ENCODE peak calls at places on chromosomes 1 and 21, in seven cellular contexts. One of them, this sample, is unnamed.

GRCh38 chr1:170670751-170671628 is 7.1 kb downstream of the PRRX1 start:
- DNase-seq in IMR-90: peak
- DNase-seq in H9: peak
- DNase-seq in neuronal stem cell: no peak
- DNase-seq in mesenchymal stem cell: no peak
- DNase-seq in H1: peak
- DNase-seq in trophoblast cell: peak
- DNase-seq in this sample: peak

GRCh38 chr1:233668725-233669294 is 54.9 kb downstream of the KCNK1 start:
- DNase-seq in IMR-90: peak
- DNase-seq in H9: no peak
- DNase-seq in neuronal stem cell: no peak
- DNase-seq in mesenchymal stem cell: no peak
- DNase-seq in H1: no peak
- DNase-seq in trophoblast cell: peak
- DNase-seq in this sample: no peak

GRCh38 chr1:59580257-59580656 is 234.5 kb upstream of the HOOK1 start:
- DNase-seq in IMR-90: no peak
- DNase-seq in H9: no peak
- DNase-seq in neuronal stem cell: no peak
- DNase-seq in mesenchymal stem cell: no peak
- DNase-seq in H1: no peak
- DNase-seq in trophoblast cell: no peak
- DNase-seq in this sample: no peak

GRCh38 chr1:96559707-96560588 is 161.6 kb upstream of the PTBP2 start:
- DNase-seq in IMR-90: peak
- DNase-seq in H9: no peak
- DNase-seq in neuronal stem cell: no peak
- DNase-seq in mesenchymal stem cell: peak
- DNase-seq in H1: no peak
- DNase-seq in trophoblast cell: peak
- DNase-seq in this sample: peak

GRCh38 chr1:11746795-11747487 is 11.0 kb downstream of the AGTRAP start:
- DNase-seq in IMR-90: no peak
- DNase-seq in H9: no peak
- DNase-seq in neuronal stem cell: no peak
- DNase-seq in mesenchymal stem cell: no peak
- DNase-seq in H1: no peak
- DNase-seq in trophoblast cell: no peak
- DNase-seq in this sample: no peak

GRCh38 chr1:110340207-110340468 is 961 bp downstream of the RBM15 start:
- DNase-seq in IMR-90: no peak
- DNase-seq in H9: peak
- DNase-seq in neuronal stem cell: no peak
- DNase-seq in mesenchymal stem cell: no peak
- DNase-seq in H1: no peak
- DNase-seq in trophoblast cell: no peak
- DNase-seq in this sample: no peak

GRCh38 chr21:20396798-20397197 is 601.4 kb upstream of the NCAM2 start:
- DNase-seq in IMR-90: no peak
- DNase-seq in H9: no peak
- DNase-seq in neuronal stem cell: no peak
- DNase-seq in mesenchymal stem cell: no peak
- DNase-seq in H1: no peak
- DNase-seq in trophoblast cell: no peak
- DNase-seq in this sample: no peak

GRCh38 chr1:50462964-50463363 is 39.7 kb upstream of the DMRTA2 start:
- DNase-seq in IMR-90: no peak
- DNase-seq in H9: no peak
- DNase-seq in neuronal stem cell: no peak
- DNase-seq in mesenchymal stem cell: no peak
- DNase-seq in H1: no peak
- DNase-seq in trophoblast cell: no peak
- DNase-seq in this sample: no peak

GRCh38 chr1:153860285-153860684 is 62.5 kb downstream of the GATAD2B start:
- DNase-seq in IMR-90: no peak
- DNase-seq in H9: no peak
- DNase-seq in neuronal stem cell: no peak
- DNase-seq in mesenchymal stem cell: no peak
- DNase-seq in H1: no peak
- DNase-seq in trophoblast cell: no peak
- DNase-seq in this sample: no peak

GRCh38 chr1:153869486-153869885 is 53.3 kb downstream of the GATAD2B start:
- DNase-seq in IMR-90: no peak
- DNase-seq in H9: no peak
- DNase-seq in neuronal stem cell: no peak
- DNase-seq in mesenchymal stem cell: no peak
- DNase-seq in H1: no peak
- DNase-seq in trophoblast cell: no peak
- DNase-seq in this sample: no peak

GRCh38 chr1:153866045-153866850 is 56.5 kb downstream of the GATAD2B start:
- DNase-seq in IMR-90: peak
- DNase-seq in H9: no peak
- DNase-seq in neuronal stem cell: no peak
- DNase-seq in mesenchymal stem cell: peak
- DNase-seq in H1: no peak
- DNase-seq in trophoblast cell: no peak
- DNase-seq in this sample: no peak
- H3K4ac ChIP-seq in IMR-90: no peak
- H3K4ac ChIP-seq in H9: no peak
- H3K4ac ChIP-seq in neuronal stem cell: no peak
- H3K4ac ChIP-seq in mesenchymal stem cell: no peak
- H3K4ac ChIP-seq in H1: no peak
- H3K4ac ChIP-seq in trophoblast cell: no peak
- H3K4ac ChIP-seq in this sample: no peak

DNA sequence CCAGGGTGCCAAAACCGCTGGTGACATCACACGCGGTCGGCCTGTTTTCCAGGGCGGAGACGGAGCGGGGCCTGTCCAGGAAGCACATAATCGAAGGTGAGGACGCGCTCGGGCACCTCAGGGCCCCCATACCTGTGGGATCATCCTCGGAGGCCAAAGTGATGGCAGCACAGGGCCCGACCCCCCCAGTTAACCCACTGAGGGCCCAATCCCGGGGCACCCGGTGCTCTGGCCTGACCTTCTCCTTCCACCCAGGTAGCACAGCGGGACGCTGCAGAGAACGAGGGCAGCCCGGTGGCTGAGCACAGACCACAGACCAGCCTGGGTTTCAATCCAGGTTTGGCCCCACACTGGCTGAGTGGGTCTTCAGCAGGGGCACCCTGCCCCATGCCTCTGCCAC is 43.3 kb downstream of the KCNAB2 start:
- DNase-seq in IMR-90: no peak
- DNase-seq in H9: no peak
- DNase-seq in neuronal stem cell: no peak
- DNase-seq in mesenchymal stem cell: no peak
- DNase-seq in H1: no peak
- DNase-seq in trophoblast cell: no peak
- DNase-seq in this sample: no peak
- H3K4ac ChIP-seq in IMR-90: no peak
- H3K4ac ChIP-seq in H9: no peak
- H3K4ac ChIP-seq in neuronal stem cell: no peak
- H3K4ac ChIP-seq in mesenchymal stem cell: no peak
- H3K4ac ChIP-seq in H1: no peak
- H3K4ac ChIP-seq in trophoblast cell: no peak
- H3K4ac ChIP-seq in this sample: no peak

GRCh38 chr1:234775477-234776246 is 165.7 kb upstream of the IRF2BP2 start:
- DNase-seq in IMR-90: no peak
- DNase-seq in H9: no peak
- DNase-seq in neuronal stem cell: no peak
- DNase-seq in mesenchymal stem cell: no peak
- DNase-seq in H1: peak
- DNase-seq in trophoblast cell: peak
- DNase-seq in this sample: no peak
- H3K4ac ChIP-seq in IMR-90: no peak
- H3K4ac ChIP-seq in H9: no peak
- H3K4ac ChIP-seq in neuronal stem cell: no peak
- H3K4ac ChIP-seq in mesenchymal stem cell: no peak
- H3K4ac ChIP-seq in H1: no peak
- H3K4ac ChIP-seq in trophoblast cell: no peak
- H3K4ac ChIP-seq in this sample: no peak

GRCh38 chr1:241608379-241609033 is 31.7 kb downstream of the CHML start:
- DNase-seq in IMR-90: peak
- DNase-seq in H9: no peak
- DNase-seq in neuronal stem cell: no peak
- DNase-seq in mesenchymal stem cell: peak
- DNase-seq in H1: no peak
- DNase-seq in trophoblast cell: no peak
- DNase-seq in this sample: no peak
- H3K4ac ChIP-seq in IMR-90: no peak
- H3K4ac ChIP-seq in H9: no peak
- H3K4ac ChIP-seq in neuronal stem cell: no peak
- H3K4ac ChIP-seq in mesenchymal stem cell: peak
- H3K4ac ChIP-seq in H1: no peak
- H3K4ac ChIP-seq in trophoblast cell: no peak
- H3K4ac ChIP-seq in this sample: no peak

DNA sequence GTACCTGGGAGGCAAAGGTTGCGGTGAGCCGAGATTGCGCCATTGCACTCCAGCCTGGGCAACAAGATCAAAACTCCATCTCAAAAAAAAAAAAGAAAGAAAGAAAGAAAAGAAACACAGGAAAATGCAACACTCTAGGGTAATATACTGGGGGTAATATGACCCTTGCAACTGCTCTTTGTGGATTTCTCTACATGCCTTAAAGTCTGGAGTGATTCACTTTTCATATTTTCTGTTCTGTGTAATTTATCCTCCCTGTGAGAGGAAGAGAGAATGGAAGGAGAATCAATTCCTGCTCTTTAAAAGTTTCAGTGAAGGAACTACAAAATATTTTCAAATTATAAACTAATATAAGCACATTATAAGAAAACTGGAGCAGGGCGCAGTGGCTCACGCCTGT is 22.7 kb downstream of the RIT1 start:
- DNase-seq in IMR-90: peak
- DNase-seq in H9: no peak
- DNase-seq in neuronal stem cell: no peak
- DNase-seq in mesenchymal stem cell: no peak
- DNase-seq in H1: no peak
- DNase-seq in trophoblast cell: no peak
- DNase-seq in this sample: no peak
- H3K4ac ChIP-seq in IMR-90: no peak
- H3K4ac ChIP-seq in H9: no peak
- H3K4ac ChIP-seq in neuronal stem cell: no peak
- H3K4ac ChIP-seq in mesenchymal stem cell: no peak
- H3K4ac ChIP-seq in H1: no peak
- H3K4ac ChIP-seq in trophoblast cell: no peak
- H3K4ac ChIP-seq in this sample: no peak

GRCh38 chr1:37234941-37235418 is 200.7 kb upstream of the GRIK3 start:
- DNase-seq in IMR-90: no peak
- DNase-seq in H9: no peak
- DNase-seq in neuronal stem cell: peak
- DNase-seq in mesenchymal stem cell: no peak
- DNase-seq in H1: peak
- DNase-seq in trophoblast cell: no peak
- DNase-seq in this sample: peak
- H3K4ac ChIP-seq in IMR-90: no peak
- H3K4ac ChIP-seq in H9: no peak
- H3K4ac ChIP-seq in neuronal stem cell: no peak
- H3K4ac ChIP-seq in mesenchymal stem cell: no peak
- H3K4ac ChIP-seq in H1: no peak
- H3K4ac ChIP-seq in trophoblast cell: no peak
- H3K4ac ChIP-seq in this sample: no peak

This sample was measured in mesendoderm.